ENCODE peak calls at places on chromosome 19, in four cellular contexts. J is HCT116; Y is caudate nucleus; Z is effector CD4-positive, alpha-beta T cell. D is an unnamed sample.

GRCh38 chr19:16160943-16161560 is 12.3 kb downstream of the CIB3 start:
- DNase-seq in Y (no peak), J (peak), Z (no peak), D (no peak)

GRCh38 chr19:47824396-47824795 is 2.7 kb downstream of the CRX start:
- DNase-seq in Z (no peak), J (no peak), Y (no peak), D (no peak)

GRCh38 chr19:22523940-22524339 is 101.8 kb upstream of the ZNF98 start:
- DNase-seq in J (no peak), Z (no peak), Y (no peak), D (no peak)

GRCh38 chr19:8904597-8904996 is 72.4 kb downstream of the MBD3L1 start:
- DNase-seq in Z (no peak), Y (no peak), J (no peak), D (no peak)

GRCh38 chr19:40719414-40719894 is 2.5 kb downstream of the ITPKC start:
- DNase-seq in J (no peak), Z (no peak), Y (no peak), D (no peak)

GRCh38 chr19:22606212-22606553 is 27.9 kb upstream of the ZNF492 start:
- DNase-seq in Z (no peak), J (no peak), Y (no peak), D (no peak)

GRCh38 chr19:11554160-11554559 is 4.9 kb downstream of the ELOF1 start:
- DNase-seq in Z (no peak), Y (no peak), J (no peak), D (no peak)

GRCh38 chr19:33332248-33332647 is 29.9 kb upstream of the CEBPA start:
- DNase-seq in Y (peak), J (no peak), Z (no peak), D (no peak)

GRCh38 chr19:5130371-5131030 is 161.6 kb downstream of the KDM4B start:
- DNase-seq in J (no peak), Z (peak), Y (no peak), D (peak)

GRCh38 chr19:56971230-56971629 is 130.7 kb upstream of the PEG3 start:
- DNase-seq in J (no peak), Z (no peak), Y (no peak), D (no peak)

GRCh38 chr19:4446801-4447200 is 10.8 kb downstream of the UBXN6 start:
- DNase-seq in J (no peak), Y (no peak), Z (no peak), D (no peak)

GRCh38 chr19:18167975-18168645 is 5.5 kb upstream of the IFI30 start:
- DNase-seq in Z (peak), Y (no peak), J (no peak), D (peak)

GRCh38 chr19:48310227-48310626 is 15.1 kb upstream of the EMP3 start:
- DNase-seq in J (no peak), Y (no peak), Z (no peak), D (no peak)

GRCh38 chr19:56946164-56946563 is 105.6 kb upstream of the PEG3 start:
- DNase-seq in Z (no peak), Y (no peak), J (no peak), D (no peak)

GRCh38 chr19:49200238-49200862 is 42.8 kb downstream of the TRPM4 start:
- DNase-seq in Z (no peak), J (no peak), Y (no peak), D (no peak)

GRCh38 chr19:39497850-39498261 is 891 bp upstream of the DLL3 start:
- DNase-seq in J (no peak), Z (no peak), Y (no peak), D (no peak)

GRCh38 chr19:11535792-11536595 is 2.7 kb upstream of the CNN1 start:
- DNase-seq in J (peak), Z (peak), Y (peak), D (peak)

GRCh38 chr19:34041922-34042521 is 130.3 kb upstream of the LSM14A start:
- DNase-seq in J (peak), Y (peak), Z (peak), D (peak)

GRCh38 chr19:41707502-41707812 is 969 bp upstream of the CEACAM5 start:
- DNase-seq in Z (no peak), J (no peak), Y (no peak), D (no peak)

GRCh38 chr19:3054972-3055740 is 7.1 kb downstream of the TLE5 start:
- DNase-seq in Z (no peak), Y (peak), J (no peak), D (no peak)

GRCh38 chr19:38529610-38530009 is 88.1 kb downstream of the MAP4K1 start:
- DNase-seq in Y (no peak), J (no peak), Z (no peak), D (no peak)

GRCh38 chr19:40754611-40755247 is 3.7 kb downstream of the SNRPA start:
- DNase-seq in Y (no peak), J (no peak), Z (no peak), D (no peak)

GRCh38 chr19:36114763-36115452 is at the start of gene POLR2I:
- DNase-seq in J (peak), Z (peak), Y (peak), D (peak)

GRCh38 chr19:4031420-4031819 is 23.9 kb downstream of the PIAS4 start:
- DNase-seq in J (no peak), Y (no peak), Z (no peak), D (no peak)

GRCh38 chr19:18883530-18884304 is 12.2 kb downstream of the CERS1 start:
- DNase-seq in Z (no peak), Y (no peak), J (no peak), D (no peak)

GRCh38 chr19:7262470-7262869 is 31.7 kb downstream of the INSR start:
- DNase-seq in Z (no peak), Y (no peak), J (no peak), D (no peak)

D was measured in effector memory CD4-positive, alpha-beta T cell.